ENCODE peak calls at places on chromosomes 5 and 9, in ten cellular contexts. X is lower leg skin, E is stomach, I is ovary, J is A549, T is HepG2, Z is spleen, D is transverse colon, C is tibial nerve, P is right lobe of liver. A is an unnamed sample.

GRCh38 chr5:73376618-73377170 is 71.9 kb downstream of the FOXD1 start:
- DNase-seq in X (no peak), E (no peak), I (no peak), J (no peak), T (no peak), Z (no peak), D (no peak), C (no peak), P (no peak), A (peak)

GRCh38 chr9:20693068-20693467 is 9.0 kb downstream of the FOCAD start:
- DNase-seq in X (no peak), E (no peak), I (no peak), J (no peak), T (no peak), Z (no peak), D (no peak), C (no peak), P (no peak), A (no peak)

GRCh38 chr5:150075233-150075632 is 11.1 kb downstream of the CSF1R start:
- DNase-seq in X (peak), E (peak), I (no peak), J (no peak), T (no peak), Z (peak), D (no peak), C (no peak), P (peak), A (no peak)

GRCh38 chr9:95105519-95106287 is 211.8 kb downstream of the FANCC start:
- DNase-seq in X (no peak), E (no peak), I (no peak), J (no peak), T (no peak), Z (no peak), D (no peak), C (no peak), P (no peak), A (no peak)

GRCh38 chr5:91016954-91017690 is 366.0 kb downstream of the ARRDC3 start:
- DNase-seq in X (no peak), E (no peak), I (no peak), J (no peak), T (no peak), Z (no peak), D (peak), C (no peak), P (no peak), A (no peak)

GRCh38 chr9:16119861-16120641 is 567.2 kb downstream of the CCDC171 start:
- DNase-seq in X (no peak), E (no peak), I (no peak), J (no peak), T (no peak), Z (no peak), D (no peak), C (no peak), P (no peak), A (peak)

GRCh38 chr9:14438232-14438966 is 124.5 kb upstream of the NFIB start:
- DNase-seq in X (no peak), E (no peak), I (no peak), J (no peak), T (no peak), Z (no peak), D (no peak), C (no peak), P (no peak), A (no peak)

GRCh38 chr5:142408536-142409252 is 83.9 kb upstream of the SPRY4 start:
- DNase-seq in X (no peak), E (no peak), I (no peak), J (no peak), T (no peak), Z (no peak), D (no peak), C (no peak), P (no peak), A (no peak)

GRCh38 chr9:93091453-93092081 is 4.5 kb upstream of the CARD19 start:
- DNase-seq in X (peak), E (no peak), I (peak), J (peak), T (peak), Z (peak), D (no peak), C (no peak), P (peak), A (no peak)

GRCh38 chr5:76954383-76954763 is 1.5 kb downstream of the CRHBP start:
- DNase-seq in X (no peak), E (no peak), I (no peak), J (no peak), T (no peak), Z (no peak), D (no peak), C (no peak), P (no peak), A (no peak)

GRCh38 chr9:109115931-109116541 is 3.7 kb downstream of the TMEM245 start:
- DNase-seq in X (no peak), E (peak), I (peak), J (no peak), T (no peak), Z (no peak), D (no peak), C (no peak), P (peak), A (no peak)

GRCh38 chr5:178674334-178674733 is 47.5 kb upstream of the CLK4 start:
- DNase-seq in X (no peak), E (no peak), I (no peak), J (no peak), T (no peak), Z (no peak), D (no peak), C (no peak), P (no peak), A (no peak)

GRCh38 chr9:35112257-35113020 is 3.2 kb downstream of the ATOSB start:
- DNase-seq in X (peak), E (no peak), I (no peak), J (no peak), T (no peak), Z (no peak), D (peak), C (peak), P (no peak), A (peak)

GRCh38 chr5:20606006-20606405 is 618.0 kb upstream of the CDH18 start:
- DNase-seq in X (no peak), E (no peak), I (no peak), J (no peak), T (no peak), Z (no peak), D (no peak), C (no peak), P (no peak), A (no peak)

GRCh38 chr9:34607331-34607730 is 4.6 kb downstream of the RPP25L start:
- DNase-seq in X (no peak), E (no peak), I (no peak), J (no peak), T (no peak), Z (no peak), D (no peak), C (no peak), P (no peak), A (no peak)

GRCh38 chr9:89372230-89372816 is 54.0 kb downstream of the SECISBP2 start:
- DNase-seq in X (no peak), E (no peak), I (no peak), J (no peak), T (no peak), Z (peak), D (no peak), C (no peak), P (no peak), A (peak)

GRCh38 chr9:13786131-13786530 is 506.6 kb upstream of the MPDZ start:
- DNase-seq in X (no peak), E (no peak), I (no peak), J (no peak), T (no peak), Z (no peak), D (no peak), C (peak), P (no peak), A (no peak)

GRCh38 chr9:19155106-19155999 is 28.1 kb upstream of the PLIN2 start:
- DNase-seq in X (no peak), E (no peak), I (no peak), J (no peak), T (no peak), Z (peak), D (no peak), C (no peak), P (no peak), A (no peak)

GRCh38 chr5:174511711-174512253 is 212.6 kb upstream of the MSX2 start:
- DNase-seq in X (no peak), E (peak), I (no peak), J (no peak), T (peak), Z (no peak), D (no peak), C (no peak), P (no peak), A (no peak)

GRCh38 chr5:80711938-80712337 is 57.2 kb upstream of the DHFR start:
- DNase-seq in X (no peak), E (no peak), I (no peak), J (peak), T (peak), Z (no peak), D (no peak), C (no peak), P (no peak), A (peak)

GRCh38 chr5:164600166-164600715 is 1094.8 kb downstream of the MAT2B start:
- DNase-seq in X (no peak), E (no peak), I (no peak), J (no peak), T (no peak), Z (no peak), D (no peak), C (no peak), P (no peak), A (no peak)

GRCh38 chr5:133924221-133924920 is 44.1 kb downstream of the C5orf15 start:
- DNase-seq in X (no peak), E (no peak), I (no peak), J (no peak), T (no peak), Z (no peak), D (no peak), C (no peak), P (no peak), A (no peak)

GRCh38 chr9:111627260-111627963 is 3.7 kb upstream of the DNAJC25 start:
- DNase-seq in X (no peak), E (no peak), I (no peak), J (no peak), T (peak), Z (no peak), D (peak), C (no peak), P (peak), A (no peak)

GRCh38 chr5:148973455-148973854 is 89.4 kb downstream of the SH3TC2 start:
- DNase-seq in X (no peak), E (no peak), I (no peak), J (no peak), T (no peak), Z (no peak), D (no peak), C (no peak), P (no peak), A (no peak)

GRCh38 chr9:20729545-20729944 is 45.5 kb downstream of the FOCAD start:
- DNase-seq in X (no peak), E (no peak), I (no peak), J (no peak), T (no peak), Z (no peak), D (no peak), C (no peak), P (no peak), A (no peak)

GRCh38 chr5:109246395-109246794 is 163.4 kb downstream of the PJA2 start:
- DNase-seq in X (no peak), E (no peak), I (no peak), J (no peak), T (no peak), Z (no peak), D (no peak), C (no peak), P (no peak), A (no peak)

GRCh38 chr9:130824616-130825015 is 10.4 kb upstream of the ABL1 start:
- DNase-seq in X (no peak), E (no peak), I (no peak), J (no peak), T (no peak), Z (no peak), D (no peak), C (no peak), P (no peak), A (no peak)

GRCh38 chr9:125995006-125995405 is 247.8 kb downstream of the PBX3 start:
- DNase-seq in X (no peak), E (no peak), I (no peak), J (no peak), T (no peak), Z (no peak), D (no peak), C (no peak), P (peak), A (no peak)

GRCh38 chr5:32443541-32444190 is 874 bp downstream of the ZFR start:
- DNase-seq in X (peak), E (no peak), I (peak), J (peak), T (no peak), Z (peak), D (peak), C (no peak), P (peak), A (peak)

GRCh38 chr9:121640076-121640475 is 11.4 kb upstream of the DAB2IP start:
- DNase-seq in X (no peak), E (peak), I (peak), J (peak), T (peak), Z (no peak), D (peak), C (no peak), P (peak), A (peak)

GRCh38 chr5:14959443-14960119 is 88.0 kb upstream of the ANKH start:
- DNase-seq in X (no peak), E (no peak), I (no peak), J (peak), T (peak), Z (no peak), D (no peak), C (no peak), P (no peak), A (no peak)

GRCh38 chr5:136222575-136223235 is 29.7 kb upstream of the SMIM32 start:
- DNase-seq in X (no peak), E (no peak), I (no peak), J (no peak), T (no peak), Z (no peak), D (no peak), C (no peak), P (no peak), A (peak)

GRCh38 chr9:69442486-69442885 is 117.5 kb downstream of the ENTREP1 start:
- DNase-seq in X (no peak), E (no peak), I (no peak), J (no peak), T (no peak), Z (no peak), D (no peak), C (no peak), P (no peak), A (no peak)

GRCh38 chr5:120062515-120062917 is 401.6 kb upstream of the PRR16 start:
- DNase-seq in X (no peak), E (no peak), I (no peak), J (no peak), T (no peak), Z (no peak), D (no peak), C (no peak), P (no peak), A (no peak)

GRCh38 chr5:170743876-170744212 is 39.7 kb upstream of the GABRP start:
- DNase-seq in X (no peak), E (no peak), I (no peak), J (no peak), T (no peak), Z (no peak), D (no peak), C (no peak), P (no peak), A (no peak)

GRCh38 chr5:170738840-170739239 is 44.7 kb upstream of the GABRP start:
- DNase-seq in X (no peak), E (no peak), I (no peak), J (no peak), T (no peak), Z (no peak), D (no peak), C (no peak), P (peak), A (no peak)

GRCh38 chr5:170740586-170741205 is 42.8 kb upstream of the GABRP start:
- DNase-seq in X (no peak), E (no peak), I (no peak), J (no peak), T (no peak), Z (no peak), D (no peak), C (no peak), P (peak), A (no peak)

GRCh38 chr5:170739446-170739845 is 44.1 kb upstream of the GABRP start:
- DNase-seq in X (no peak), E (no peak), I (no peak), J (no peak), T (no peak), Z (no peak), D (no peak), C (no peak), P (peak), A (no peak)

DNA sequence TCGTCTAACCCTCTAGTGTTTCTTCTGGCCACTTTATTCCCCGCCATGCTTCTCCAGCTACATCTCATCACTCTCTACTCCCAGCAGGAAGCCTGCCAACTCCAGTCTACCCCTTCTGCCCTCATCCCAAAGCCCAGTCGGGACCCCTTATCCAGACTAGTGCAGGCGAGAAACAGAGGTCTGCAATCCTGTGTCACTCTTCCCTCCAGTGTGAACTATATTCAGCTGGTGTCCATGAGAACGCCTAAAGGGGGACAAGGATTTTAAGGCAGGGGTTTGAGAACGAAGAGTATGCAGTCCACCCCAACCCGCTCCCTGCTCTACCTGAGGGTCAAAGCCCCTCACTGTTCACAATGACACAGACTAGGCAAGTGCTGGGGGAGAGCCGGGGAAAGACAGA is 41.7 kb upstream of the GABRP start:
- DNase-seq in X (no peak), E (no peak), I (no peak), J (no peak), T (no peak), Z (no peak), D (no peak), C (no peak), P (peak), A (no peak)
- TF ChIP-seq POLR2A in X (no peak), E (no peak), I (no peak), J (no peak), T (no peak), Z (no peak), D (no peak), C (no peak), P (no peak), A (no peak)

GRCh38 chr9:129437626-129438323 is 183.1 kb downstream of the C9orf50 start:
- DNase-seq in X (no peak), E (no peak), I (peak), J (no peak), T (no peak), Z (no peak), D (no peak), C (no peak), P (no peak), A (no peak)

GRCh38 chr9:129435996-129436676 is 184.8 kb downstream of the C9orf50 start:
- DNase-seq in X (no peak), E (no peak), I (no peak), J (no peak), T (no peak), Z (no peak), D (no peak), C (no peak), P (no peak), A (no peak)

GRCh38 chr9:129435272-129435671 is 185.6 kb downstream of the C9orf50 start:
- DNase-seq in X (no peak), E (peak), I (peak), J (no peak), T (no peak), Z (no peak), D (no peak), C (no peak), P (no peak), A (no peak)

GRCh38 chr9:129439242-129439641 is 181.7 kb downstream of the C9orf50 start:
- DNase-seq in X (no peak), E (no peak), I (no peak), J (no peak), T (no peak), Z (no peak), D (no peak), C (no peak), P (no peak), A (no peak)

GRCh38 chr9:129436751-129437625 is 183.9 kb downstream of the C9orf50 start:
- DNase-seq in X (peak), E (peak), I (peak), J (no peak), T (no peak), Z (no peak), D (peak), C (peak), P (no peak), A (no peak)
- TF ChIP-seq POLR2A in X (no peak), E (no peak), I (no peak), J (no peak), T (no peak), Z (no peak), D (no peak), C (no peak), P (no peak), A (no peak)

GRCh38 chr5:95760291-95761191 is 29.4 kb downstream of the RHOBTB3 start:
- DNase-seq in X (no peak), E (no peak), I (no peak), J (no peak), T (peak), Z (no peak), D (no peak), C (no peak), P (no peak), A (peak)

GRCh38 chr5:95763941-95764340 is 32.8 kb downstream of the RHOBTB3 start:
- DNase-seq in X (no peak), E (no peak), I (no peak), J (no peak), T (no peak), Z (no peak), D (no peak), C (no peak), P (no peak), A (no peak)

GRCh38 chr5:95761771-95762680 is 30.9 kb downstream of the RHOBTB3 start:
- DNase-seq in X (no peak), E (no peak), I (no peak), J (no peak), T (no peak), Z (no peak), D (no peak), C (no peak), P (no peak), A (no peak)

GRCh38 chr5:95759634-95760033 is 28.5 kb downstream of the RHOBTB3 start:
- DNase-seq in X (no peak), E (no peak), I (no peak), J (no peak), T (peak), Z (no peak), D (no peak), C (no peak), P (peak), A (no peak)

GRCh38 chr5:95762681-95763041 is 31.5 kb downstream of the RHOBTB3 start:
- DNase-seq in X (no peak), E (no peak), I (no peak), J (no peak), T (no peak), Z (no peak), D (no peak), C (no peak), P (no peak), A (no peak)
- TF ChIP-seq POLR2A in X (no peak), E (no peak), I (no peak), J (no peak), T (no peak), Z (no peak), D (no peak), C (no peak), P (no peak), A (no peak)

GRCh38 chr5:40682431-40683017 is 2.8 kb downstream of the PTGER4 start:
- DNase-seq in X (no peak), E (no peak), I (no peak), J (no peak), T (no peak), Z (no peak), D (no peak), C (no peak), P (no peak), A (no peak)
- TF ChIP-seq POLR2A in X (no peak), E (no peak), I (no peak), J (no peak), T (no peak), Z (no peak), D (no peak), C (no peak), P (no peak), A (no peak)

GRCh38 chr5:151224372-151224771 is 480 bp upstream of the CCDC69 start:
- DNase-seq in X (no peak), E (no peak), I (no peak), J (no peak), T (no peak), Z (no peak), D (no peak), C (no peak), P (no peak), A (no peak)

GRCh38 chr5:151222769-151223446 is 984 bp downstream of the CCDC69 start:
- DNase-seq in X (no peak), E (no peak), I (no peak), J (no peak), T (no peak), Z (peak), D (peak), C (no peak), P (peak), A (no peak)

GRCh38 chr5:151223447-151224264 is at the start of gene CCDC69:
- DNase-seq in X (peak), E (peak), I (peak), J (peak), T (peak), Z (peak), D (peak), C (peak), P (peak), A (peak)

GRCh38 chr5:151221574-151221973 is 2.3 kb downstream of the CCDC69 start:
- DNase-seq in X (no peak), E (no peak), I (no peak), J (no peak), T (no peak), Z (no peak), D (no peak), C (no peak), P (no peak), A (no peak)

GRCh38 chr5:151222054-151222768 is 1.7 kb downstream of the CCDC69 start:
- DNase-seq in X (no peak), E (no peak), I (no peak), J (no peak), T (no peak), Z (no peak), D (no peak), C (no peak), P (no peak), A (no peak)
- TF ChIP-seq POLR2A in X (no peak), E (no peak), I (no peak), J (no peak), T (no peak), Z (no peak), D (no peak), C (no peak), P (no peak), A (no peak)

GRCh38 chr5:88886756-88887741 is 4.1 kb upstream of the MEF2C start:
- DNase-seq in X (no peak), E (no peak), I (no peak), J (no peak), T (no peak), Z (no peak), D (no peak), C (no peak), P (no peak), A (no peak)
- TF ChIP-seq POLR2A in X (no peak), E (no peak), I (no peak), J (no peak), T (no peak), Z (no peak), D (no peak), C (no peak), P (no peak), A (no peak)